ENCODE peak calls at places on chromosome 21, in eight cellular contexts. One of them, this sample, is unnamed. For H3K27me3, the result is how much of the 10 kb centered on the place peaks cover.

GRCh38 chr21:20997633-20998455 is at the start of gene NCAM2:
- DNase-seq in dorsolateral prefrontal cortex: peak
- DNase-seq in colonic mucosa: peak
- DNase-seq in heart left ventricle: peak
- DNase-seq in brain microvascular endothelial cell: peak
- DNase-seq in DND-41: no peak
- DNase-seq in fibroblast of lung: peak
- DNase-seq in body of pancreas: peak
- DNase-seq in this sample: peak

GRCh38 chr21:28769683-28770082 is 223.0 kb downstream of the LTN1 start:
- DNase-seq in dorsolateral prefrontal cortex: no peak
- DNase-seq in colonic mucosa: no peak
- DNase-seq in heart left ventricle: no peak
- DNase-seq in brain microvascular endothelial cell: no peak
- DNase-seq in DND-41: no peak
- DNase-seq in fibroblast of lung: no peak
- DNase-seq in body of pancreas: no peak
- DNase-seq in this sample: no peak

GRCh38 chr21:26954591-26955214 is 12.2 kb downstream of the ADAMTS5 start:
- DNase-seq in dorsolateral prefrontal cortex: no peak
- DNase-seq in colonic mucosa: no peak
- DNase-seq in heart left ventricle: no peak
- DNase-seq in brain microvascular endothelial cell: no peak
- DNase-seq in DND-41: no peak
- DNase-seq in fibroblast of lung: no peak
- DNase-seq in body of pancreas: no peak
- DNase-seq in this sample: no peak

GRCh38 chr21:26715878-26716506 is 129.2 kb downstream of the ADAMTS1 start:
- DNase-seq in dorsolateral prefrontal cortex: peak
- DNase-seq in colonic mucosa: peak
- DNase-seq in heart left ventricle: no peak
- DNase-seq in brain microvascular endothelial cell: peak
- DNase-seq in DND-41: peak
- DNase-seq in fibroblast of lung: peak
- DNase-seq in body of pancreas: peak
- DNase-seq in this sample: no peak

GRCh38 chr21:28136687-28137086 is 856.0 kb downstream of the LTN1 start:
- DNase-seq in dorsolateral prefrontal cortex: no peak
- DNase-seq in colonic mucosa: no peak
- DNase-seq in heart left ventricle: no peak
- DNase-seq in brain microvascular endothelial cell: no peak
- DNase-seq in DND-41: no peak
- DNase-seq in fibroblast of lung: no peak
- DNase-seq in body of pancreas: no peak
- DNase-seq in this sample: no peak

GRCh38 chr21:42146251-42146805 is 72.6 kb upstream of the ABCG1 start:
- DNase-seq in dorsolateral prefrontal cortex: no peak
- DNase-seq in colonic mucosa: no peak
- DNase-seq in heart left ventricle: peak
- DNase-seq in brain microvascular endothelial cell: no peak
- DNase-seq in DND-41: no peak
- DNase-seq in fibroblast of lung: no peak
- DNase-seq in body of pancreas: no peak
- DNase-seq in this sample: no peak

GRCh38 chr21:36125513-36126121 is 9.3 kb upstream of the CBR3 start:
- DNase-seq in dorsolateral prefrontal cortex: peak
- DNase-seq in colonic mucosa: peak
- DNase-seq in heart left ventricle: no peak
- DNase-seq in brain microvascular endothelial cell: peak
- DNase-seq in DND-41: peak
- DNase-seq in fibroblast of lung: peak
- DNase-seq in body of pancreas: peak
- DNase-seq in this sample: peak

GRCh38 chr21:28419811-28420210 is 572.9 kb downstream of the LTN1 start:
- DNase-seq in dorsolateral prefrontal cortex: no peak
- DNase-seq in colonic mucosa: no peak
- DNase-seq in heart left ventricle: no peak
- DNase-seq in brain microvascular endothelial cell: no peak
- DNase-seq in DND-41: no peak
- DNase-seq in fibroblast of lung: no peak
- DNase-seq in body of pancreas: no peak
- DNase-seq in this sample: no peak

GRCh38 chr21:42513151-42513984 is at the start of gene SLC37A1:
- DNase-seq in dorsolateral prefrontal cortex: peak
- DNase-seq in colonic mucosa: peak
- DNase-seq in heart left ventricle: peak
- DNase-seq in brain microvascular endothelial cell: no peak
- DNase-seq in DND-41: peak
- DNase-seq in fibroblast of lung: peak
- DNase-seq in body of pancreas: no peak
- DNase-seq in this sample: peak

GRCh38 chr21:16418663-16419062 is 688.9 kb downstream of the USP25 start:
- DNase-seq in dorsolateral prefrontal cortex: no peak
- DNase-seq in colonic mucosa: no peak
- DNase-seq in heart left ventricle: no peak
- DNase-seq in brain microvascular endothelial cell: no peak
- DNase-seq in DND-41: no peak
- DNase-seq in fibroblast of lung: peak
- DNase-seq in body of pancreas: no peak
- DNase-seq in this sample: no peak

GRCh38 chr21:25791321-25791720 is 56.5 kb downstream of the GABPA start:
- DNase-seq in dorsolateral prefrontal cortex: no peak
- DNase-seq in colonic mucosa: no peak
- DNase-seq in heart left ventricle: no peak
- DNase-seq in brain microvascular endothelial cell: no peak
- DNase-seq in DND-41: no peak
- DNase-seq in fibroblast of lung: no peak
- DNase-seq in body of pancreas: no peak
- DNase-seq in this sample: no peak

GRCh38 chr21:29301703-29302102 is 3.0 kb downstream of the BACH1 start:
- DNase-seq in dorsolateral prefrontal cortex: no peak
- DNase-seq in colonic mucosa: no peak
- DNase-seq in heart left ventricle: no peak
- DNase-seq in brain microvascular endothelial cell: no peak
- DNase-seq in DND-41: no peak
- DNase-seq in fibroblast of lung: no peak
- DNase-seq in body of pancreas: no peak
- DNase-seq in this sample: no peak

GRCh38 chr21:41907496-41908258 is 28.5 kb upstream of the PRDM15 start:
- DNase-seq in dorsolateral prefrontal cortex: no peak
- DNase-seq in colonic mucosa: no peak
- DNase-seq in heart left ventricle: no peak
- DNase-seq in brain microvascular endothelial cell: no peak
- DNase-seq in DND-41: no peak
- DNase-seq in fibroblast of lung: no peak
- DNase-seq in body of pancreas: no peak
- DNase-seq in this sample: no peak

DNA sequence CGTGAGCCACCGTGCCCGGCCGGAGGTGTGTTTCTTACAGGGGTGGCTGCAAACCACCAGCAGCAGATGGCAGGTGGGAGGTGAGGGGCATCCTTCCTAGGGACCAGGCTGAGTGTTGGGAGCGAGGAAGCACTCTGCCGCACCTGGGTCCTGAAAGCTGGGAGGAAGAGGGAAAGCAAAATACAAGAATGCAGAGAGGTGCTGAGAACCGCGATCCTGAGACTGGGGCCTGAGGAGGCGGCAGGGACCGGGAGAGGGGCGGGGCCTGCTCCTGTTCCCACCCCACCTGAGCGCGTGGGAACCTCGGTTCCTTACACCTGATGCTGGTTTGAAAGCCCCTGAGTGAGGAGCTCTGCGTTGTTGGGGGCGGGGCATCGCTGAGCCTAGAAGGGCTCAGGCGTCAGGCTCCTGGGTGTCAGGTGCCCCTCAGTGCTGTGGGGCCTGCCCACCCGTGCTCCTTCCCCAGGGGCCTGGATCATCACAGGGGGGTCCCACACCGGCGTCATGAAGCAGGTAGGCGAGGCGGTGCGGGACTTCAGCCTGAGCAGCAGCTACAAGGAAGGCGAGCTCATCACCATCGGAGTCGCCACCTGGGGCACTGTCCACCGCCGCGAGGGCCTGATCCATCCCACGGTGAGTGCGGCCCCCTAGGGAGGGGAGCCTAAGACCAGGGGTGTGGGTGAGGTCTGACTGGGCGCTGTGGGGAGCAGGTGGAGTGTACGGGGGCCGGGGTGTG is 15.5 kb downstream of the TRPM2 start:
- DNase-seq in dorsolateral prefrontal cortex: peak
- DNase-seq in colonic mucosa: no peak
- DNase-seq in heart left ventricle: no peak
- DNase-seq in brain microvascular endothelial cell: no peak
- DNase-seq in DND-41: no peak
- DNase-seq in fibroblast of lung: no peak
- DNase-seq in body of pancreas: no peak
- DNase-seq in this sample: no peak
- H3K27ac ChIP-seq in dorsolateral prefrontal cortex: no peak
- H3K27ac ChIP-seq in colonic mucosa: no peak
- H3K27ac ChIP-seq in heart left ventricle: no peak
- H3K27ac ChIP-seq in brain microvascular endothelial cell: no peak
- H3K27ac ChIP-seq in DND-41: no peak
- H3K27ac ChIP-seq in fibroblast of lung: no peak
- H3K27ac ChIP-seq in body of pancreas: no peak
- H3K27ac ChIP-seq in this sample: no peak

GRCh38 chr21:33112670-33113596 is 43.0 kb downstream of the OLIG1 start:
- DNase-seq in dorsolateral prefrontal cortex: no peak
- DNase-seq in colonic mucosa: no peak
- DNase-seq in heart left ventricle: no peak
- DNase-seq in brain microvascular endothelial cell: no peak
- DNase-seq in DND-41: no peak
- DNase-seq in fibroblast of lung: no peak
- DNase-seq in body of pancreas: no peak
- DNase-seq in this sample: no peak

GRCh38 chr21:33111577-33111976 is 41.6 kb downstream of the OLIG1 start:
- DNase-seq in dorsolateral prefrontal cortex: peak
- DNase-seq in colonic mucosa: no peak
- DNase-seq in heart left ventricle: no peak
- DNase-seq in brain microvascular endothelial cell: no peak
- DNase-seq in DND-41: no peak
- DNase-seq in fibroblast of lung: no peak
- DNase-seq in body of pancreas: no peak
- DNase-seq in this sample: no peak

GRCh38 chr21:33112151-33112550 is 42.2 kb downstream of the OLIG1 start:
- DNase-seq in dorsolateral prefrontal cortex: peak
- DNase-seq in colonic mucosa: no peak
- DNase-seq in heart left ventricle: no peak
- DNase-seq in brain microvascular endothelial cell: no peak
- DNase-seq in DND-41: no peak
- DNase-seq in fibroblast of lung: no peak
- DNase-seq in body of pancreas: no peak
- DNase-seq in this sample: no peak

GRCh38 chr21:33110340-33110715 is 40.4 kb downstream of the OLIG1 start:
- DNase-seq in dorsolateral prefrontal cortex: peak
- DNase-seq in colonic mucosa: no peak
- DNase-seq in heart left ventricle: no peak
- DNase-seq in brain microvascular endothelial cell: no peak
- DNase-seq in DND-41: no peak
- DNase-seq in fibroblast of lung: no peak
- DNase-seq in body of pancreas: no peak
- DNase-seq in this sample: no peak

GRCh38 chr21:33109574-33110339 is 39.8 kb downstream of the OLIG1 start:
- DNase-seq in dorsolateral prefrontal cortex: peak
- DNase-seq in colonic mucosa: no peak
- DNase-seq in heart left ventricle: no peak
- DNase-seq in brain microvascular endothelial cell: no peak
- DNase-seq in DND-41: peak
- DNase-seq in fibroblast of lung: no peak
- DNase-seq in body of pancreas: no peak
- DNase-seq in this sample: no peak
- H3K27me3 ChIP-seq in dorsolateral prefrontal cortex: under half
- H3K27me3 ChIP-seq in colonic mucosa: under half
- H3K27me3 ChIP-seq in heart left ventricle: under half
- H3K27me3 ChIP-seq in brain microvascular endothelial cell: half or more
- H3K27me3 ChIP-seq in DND-41: under half
- H3K27me3 ChIP-seq in fibroblast of lung: half or more
- H3K27me3 ChIP-seq in body of pancreas: under half
- H3K27me3 ChIP-seq in this sample: under half

GRCh38 chr21:32276671-32277070 is 2.2 kb downstream of the MIS18A start:
- DNase-seq in dorsolateral prefrontal cortex: no peak
- DNase-seq in colonic mucosa: no peak
- DNase-seq in heart left ventricle: no peak
- DNase-seq in brain microvascular endothelial cell: no peak
- DNase-seq in DND-41: no peak
- DNase-seq in fibroblast of lung: no peak
- DNase-seq in body of pancreas: no peak
- DNase-seq in this sample: no peak
- H3K27ac ChIP-seq in dorsolateral prefrontal cortex: no peak
- H3K27ac ChIP-seq in colonic mucosa: no peak
- H3K27ac ChIP-seq in heart left ventricle: no peak
- H3K27ac ChIP-seq in brain microvascular endothelial cell: no peak
- H3K27ac ChIP-seq in DND-41: no peak
- H3K27ac ChIP-seq in fibroblast of lung: no peak
- H3K27ac ChIP-seq in body of pancreas: no peak
- H3K27ac ChIP-seq in this sample: no peak

GRCh38 chr21:33078907-33079582 is 9.1 kb downstream of the OLIG1 start:
- DNase-seq in dorsolateral prefrontal cortex: peak
- DNase-seq in colonic mucosa: no peak
- DNase-seq in heart left ventricle: no peak
- DNase-seq in brain microvascular endothelial cell: peak
- DNase-seq in DND-41: peak
- DNase-seq in fibroblast of lung: peak
- DNase-seq in body of pancreas: peak
- DNase-seq in this sample: peak

GRCh38 chr21:33075128-33075527 is 5.2 kb downstream of the OLIG1 start:
- DNase-seq in dorsolateral prefrontal cortex: no peak
- DNase-seq in colonic mucosa: no peak
- DNase-seq in heart left ventricle: no peak
- DNase-seq in brain microvascular endothelial cell: no peak
- DNase-seq in DND-41: no peak
- DNase-seq in fibroblast of lung: no peak
- DNase-seq in body of pancreas: no peak
- DNase-seq in this sample: no peak

GRCh38 chr21:33076600-33077329 is 6.8 kb downstream of the OLIG1 start:
- DNase-seq in dorsolateral prefrontal cortex: no peak
- DNase-seq in colonic mucosa: no peak
- DNase-seq in heart left ventricle: no peak
- DNase-seq in brain microvascular endothelial cell: no peak
- DNase-seq in DND-41: no peak
- DNase-seq in fibroblast of lung: no peak
- DNase-seq in body of pancreas: no peak
- DNase-seq in this sample: no peak

GRCh38 chr21:33071878-33072306 is 2.0 kb downstream of the OLIG1 start:
- DNase-seq in dorsolateral prefrontal cortex: no peak
- DNase-seq in colonic mucosa: no peak
- DNase-seq in heart left ventricle: no peak
- DNase-seq in brain microvascular endothelial cell: no peak
- DNase-seq in DND-41: no peak
- DNase-seq in fibroblast of lung: peak
- DNase-seq in body of pancreas: no peak
- DNase-seq in this sample: no peak

DNA sequence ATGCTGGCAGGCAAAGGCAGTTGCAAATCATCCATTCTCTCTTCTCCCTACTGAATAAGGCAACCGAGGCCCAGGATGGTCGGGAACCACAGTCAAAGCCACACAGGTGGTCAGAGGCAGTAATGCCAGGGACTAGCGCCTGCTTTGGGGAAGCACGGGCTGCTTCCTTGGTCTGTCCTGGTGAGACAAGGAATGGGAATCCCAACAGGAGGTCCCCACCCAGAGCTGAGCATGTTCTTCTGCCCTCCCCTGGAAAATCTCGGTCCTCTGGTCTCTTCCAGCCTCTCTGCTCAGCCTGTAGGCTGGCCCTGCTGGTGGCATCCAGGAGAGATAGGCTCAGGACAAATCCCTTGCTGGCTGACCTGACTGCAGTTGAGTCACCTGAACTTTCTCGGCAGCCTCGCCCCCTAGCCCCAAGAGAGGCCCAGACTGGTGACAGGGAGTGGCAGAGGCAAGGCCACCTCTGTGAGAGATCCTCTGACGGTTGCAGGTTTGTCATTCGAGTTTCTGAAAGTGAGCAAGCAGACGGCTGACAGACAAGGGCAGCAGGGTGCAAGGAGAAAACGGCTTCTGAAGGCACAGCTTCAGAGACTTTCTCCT is 5.8 kb downstream of the OLIG1 start:
- DNase-seq in dorsolateral prefrontal cortex: no peak
- DNase-seq in colonic mucosa: no peak
- DNase-seq in heart left ventricle: no peak
- DNase-seq in brain microvascular endothelial cell: no peak
- DNase-seq in DND-41: no peak
- DNase-seq in fibroblast of lung: no peak
- DNase-seq in body of pancreas: no peak
- DNase-seq in this sample: no peak
- H3K27me3 ChIP-seq in dorsolateral prefrontal cortex: under half
- H3K27me3 ChIP-seq in colonic mucosa: under half
- H3K27me3 ChIP-seq in heart left ventricle: under half
- H3K27me3 ChIP-seq in brain microvascular endothelial cell: half or more
- H3K27me3 ChIP-seq in DND-41: under half
- H3K27me3 ChIP-seq in fibroblast of lung: under half
- H3K27me3 ChIP-seq in body of pancreas: under half
- H3K27me3 ChIP-seq in this sample: under half